ENCODE peak calls at places on chromosomes 4 and X, in six cellular contexts. B is LoVo, T is ovary, R is lung microvascular endothelial cell, H is lower leg skin, Z is dorsolateral prefrontal cortex. N is an unnamed sample.
A peak's percentile ranks its signal among the peaks of the same experiment; 100 is the strongest.

GRCh38 chrX:28888421-28888820 is 301.2 kb downstream of the IL1RAPL1 start:
- DNase-seq in B (no peak), T (no peak), R (no peak), H (no peak), Z (no peak), N (no peak)

GRCh38 chr4:167025651-167026050 is 208.6 kb downstream of the SPOCK3 start:
- DNase-seq in B (no peak), T (no peak), R (no peak), H (no peak), Z (no peak), N (no peak)

GRCh38 chr4:26081795-26082498 is 167.9 kb downstream of the SMIM20 start:
- DNase-seq in B (peak; percentile 51), T (no peak), R (peak; percentile 74), H (no peak), Z (no peak), N (peak; percentile 14)

GRCh38 chrX:46777971-46778810 is 19.3 kb upstream of the SLC9A7 start:
- DNase-seq in B (peak; percentile 28), T (no peak), R (peak; percentile 68), H (no peak), Z (no peak), N (no peak)

GRCh38 chr4:7279902-7280301 is 87.6 kb downstream of the SORCS2 start:
- DNase-seq in B (no peak), T (no peak), R (no peak), H (no peak), Z (no peak), N (no peak)

GRCh38 chrX:103531002-103531401 is 11.7 kb upstream of the RAB40A start:
- DNase-seq in B (no peak), T (no peak), R (no peak), H (no peak), Z (no peak), N (no peak)

GRCh38 chrX:109714340-109714958 is 18.6 kb downstream of the ACSL4 start:
- DNase-seq in B (no peak), T (no peak), R (no peak), H (no peak), Z (no peak), N (no peak)

GRCh38 chr4:140095694-140096482 is 58.1 kb downstream of the MAML3 start:
- DNase-seq in B (no peak), T (no peak), R (peak; percentile 64), H (peak; percentile 35), Z (no peak), N (peak; percentile 67)

GRCh38 chr4:110869114-110869513 is 246.2 kb upstream of the PITX2 start:
- DNase-seq in B (no peak), T (no peak), R (peak; percentile 27), H (no peak), Z (no peak), N (no peak)

GRCh38 chr4:68342139-68342538 is 7.8 kb downstream of the YTHDC1 start:
- DNase-seq in B (no peak), T (peak; percentile 40), R (peak; percentile 83), H (no peak), Z (no peak), N (no peak)

GRCh38 chr4:72496119-72496518 is 72.9 kb downstream of the ADAMTS3 start:
- DNase-seq in B (no peak), T (no peak), R (peak; percentile 10), H (no peak), Z (no peak), N (no peak)

GRCh38 chrX:47623540-47624027 is 3.9 kb upstream of the SYN1 start:
- DNase-seq in B (peak; percentile 57), T (peak; percentile 41), R (peak; percentile 62), H (peak; percentile 20), Z (peak; percentile 80), N (peak; percentile 34)

GRCh38 chrX:95346854-95347253 is 1337.8 kb upstream of the DIAPH2 start:
- DNase-seq in B (no peak), T (no peak), R (peak; percentile 14), H (no peak), Z (no peak), N (no peak)

GRCh38 chr4:78939667-78940008 is 400 bp upstream of the PAQR3 start:
- DNase-seq in B (no peak), T (no peak), R (peak; percentile 17), H (no peak), Z (no peak), N (peak; percentile 16)

GRCh38 chrX:41922694-41923171 is 621 bp downstream of the CASK start:
- DNase-seq in B (no peak), T (peak; percentile 28), R (peak; percentile 42), H (no peak), Z (peak; percentile 48), N (peak; percentile 26)

GRCh38 chr4:113256946-113257345 is 207.5 kb downstream of the ANK2 start:
- DNase-seq in B (no peak), T (no peak), R (no peak), H (no peak), Z (no peak), N (no peak)

GRCh38 chrX:119398587-119398973 is 556 bp upstream of the SLC25A43 start:
- DNase-seq in B (no peak), T (no peak), R (peak; percentile 2), H (no peak), Z (no peak), N (no peak)

GRCh38 chr4:168411318-168412150 is 68.8 kb downstream of the DDX60L start:
- DNase-seq in B (no peak), T (no peak), R (no peak), H (no peak), Z (no peak), N (no peak)

GRCh38 chr4:145066063-145066501 is 31.9 kb downstream of the ANAPC10 start:
- DNase-seq in B (peak; percentile 80), T (no peak), R (no peak), H (no peak), Z (no peak), N (no peak)

GRCh38 chrX:16695079-16695676 is 17.3 kb downstream of the CTPS2 start:
- DNase-seq in B (peak; percentile 14), T (peak; percentile 73), R (peak; percentile 76), H (peak; percentile 23), Z (peak; percentile 49), N (peak; percentile 60)

GRCh38 chr4:31538877-31539276 is 818.7 kb downstream of the PCDH7 start:
- DNase-seq in B (no peak), T (no peak), R (no peak), H (no peak), Z (no peak), N (no peak)

GRCh38 chr4:76251448-76252270 is at the start of gene FAM47E:
- DNase-seq in B (peak; percentile 76), T (peak; percentile 52), R (peak; percentile 79), H (no peak), Z (peak; percentile 83), N (peak; percentile 26)

GRCh38 chr4:152704788-152705187 is 25.0 kb upstream of the TMEM154 start:
- DNase-seq in B (no peak), T (no peak), R (no peak), H (no peak), Z (no peak), N (no peak)